ENCODE peak calls at places on chromosome 14, in nine cellular contexts. U is Caco-2; X is effector CD4-positive, alpha-beta T cell; H is NCI-H748 treated with DMSO at 0.1 percent for 48 hours; S is amniotic stem cell; B is naive thymus-derived CD4-positive, alpha-beta T cell; J is GM12865; E is fibroblast of lung; V is head of caudate nucleus. R is an unnamed sample.

GRCh38 chr14:51527073-51527472 is 124.6 kb upstream of the FRMD6 start:
- DNase-seq in S (no peak), V (no peak), X (no peak), E (peak), U (no peak), B (no peak), J (no peak), H (no peak), R (no peak)

GRCh38 chr14:33512201-33512600 is 438.7 kb downstream of the EGLN3 start:
- DNase-seq in J (no peak), U (no peak), H (no peak), B (no peak), V (no peak), E (peak), X (no peak), S (no peak), R (no peak)

GRCh38 chr14:20434701-20435453 is 1.1 kb downstream of the KLHL33 start:
- DNase-seq in H (no peak), X (no peak), V (peak), S (no peak), E (no peak), J (no peak), U (no peak), B (no peak), R (no peak)

GRCh38 chr14:80485764-80486163 is 274.5 kb upstream of the DIO2 start:
- DNase-seq in X (no peak), B (no peak), E (no peak), H (no peak), U (no peak), J (no peak), S (no peak), V (no peak), R (no peak)

GRCh38 chr14:86462193-86462592 is 932.2 kb downstream of the FLRT2 start:
- DNase-seq in S (no peak), B (no peak), X (no peak), V (no peak), H (no peak), U (peak), E (peak), J (peak), R (no peak)

GRCh38 chr14:69321601-69322330 is 61.8 kb downstream of the GALNT16 start:
- DNase-seq in V (no peak), B (no peak), J (no peak), H (no peak), X (no peak), S (no peak), E (no peak), U (no peak), R (no peak)

GRCh38 chr14:52399886-52400599 is 85.9 kb downstream of the PTGER2 start:
- DNase-seq in S (peak), E (peak), B (no peak), H (no peak), U (peak), V (no peak), J (no peak), X (no peak), R (no peak)

GRCh38 chr14:104387000-104387384 is 192.6 kb upstream of the C14orf180 start:
- DNase-seq in B (no peak), E (no peak), S (no peak), J (peak), U (no peak), H (no peak), V (no peak), X (no peak), R (no peak)

GRCh38 chr14:98501335-98501734 is 770.7 kb downstream of the BCL11B start:
- DNase-seq in J (no peak), E (no peak), H (no peak), X (no peak), U (no peak), V (no peak), S (no peak), B (no peak), R (no peak)

GRCh38 chr14:47365248-47365647 is 310.2 kb downstream of the MDGA2 start:
- DNase-seq in H (no peak), J (no peak), E (no peak), V (peak), X (no peak), B (no peak), S (no peak), U (no peak), R (no peak)

GRCh38 chr14:59728294-59728693 is 142.3 kb downstream of the RTN1 start:
- DNase-seq in U (no peak), X (no peak), S (no peak), E (no peak), V (no peak), B (no peak), J (no peak), H (peak), R (no peak)

GRCh38 chr14:103597623-103598372 is 31.2 kb upstream of the KLC1 start:
- DNase-seq in X (no peak), B (no peak), H (no peak), U (no peak), V (peak), S (peak), E (peak), J (no peak), R (no peak)

GRCh38 chr14:105855893-105856675 is 329.7 kb downstream of the TMEM121 start:
- DNase-seq in V (no peak), H (no peak), X (no peak), U (no peak), E (no peak), B (no peak), J (no peak), S (no peak), R (no peak)

GRCh38 chr14:69964841-69965240 is 85.6 kb downstream of the SMOC1 start:
- DNase-seq in H (no peak), S (no peak), U (no peak), V (no peak), E (no peak), X (no peak), B (no peak), J (no peak), R (no peak)

GRCh38 chr14:94681300-94682060 is 69.3 kb downstream of the SERPINA3 start:
- DNase-seq in H (no peak), J (peak), E (peak), V (no peak), U (peak), X (no peak), B (no peak), S (peak), R (no peak)

GRCh38 chr14:105470812-105471771 is 3.5 kb upstream of the CRIP2 start:
- DNase-seq in H (no peak), E (no peak), V (peak), X (no peak), S (no peak), U (peak), B (no peak), J (no peak), R (no peak)

R was measured in Panc1.